ENCODE peak calls at places on chromosome 20, in six cellular contexts. One of them, this sample, is unnamed.

GRCh38 chr20:33647603-33648395 is 14.3 kb upstream of the C20orf144 start:
- DNase-seq in hepatocyte: no peak
- DNase-seq in fibroblast of lung: peak; percentile 86
- DNase-seq in IMR-90: peak; percentile 31
- DNase-seq in neural progenitor cell: no peak
- DNase-seq in GM23338: no peak
- DNase-seq in this sample: peak; percentile 86

GRCh38 chr20:54688476-54688875 is 213.1 kb downstream of the DOK5 start:
- DNase-seq in hepatocyte: no peak
- DNase-seq in fibroblast of lung: no peak
- DNase-seq in IMR-90: no peak
- DNase-seq in neural progenitor cell: no peak
- DNase-seq in GM23338: no peak
- DNase-seq in this sample: no peak

GRCh38 chr20:43799150-43799711 is 72.4 kb upstream of the GTSF1L start:
- DNase-seq in hepatocyte: peak; percentile 8
- DNase-seq in fibroblast of lung: peak; percentile 25
- DNase-seq in IMR-90: peak; percentile 37
- DNase-seq in neural progenitor cell: no peak
- DNase-seq in GM23338: no peak
- DNase-seq in this sample: no peak

GRCh38 chr20:15924556-15924955 is 648.7 kb downstream of the KIF16B start:
- DNase-seq in hepatocyte: no peak
- DNase-seq in fibroblast of lung: no peak
- DNase-seq in IMR-90: no peak
- DNase-seq in neural progenitor cell: no peak
- DNase-seq in GM23338: no peak
- DNase-seq in this sample: no peak

GRCh38 chr20:10375191-10375590 is 58.8 kb downstream of the MKKS start:
- DNase-seq in hepatocyte: no peak
- DNase-seq in fibroblast of lung: no peak
- DNase-seq in IMR-90: no peak
- DNase-seq in neural progenitor cell: no peak
- DNase-seq in GM23338: no peak
- DNase-seq in this sample: no peak

GRCh38 chr20:5504061-5504739 is 187.4 kb upstream of the PROKR2 start:
- DNase-seq in hepatocyte: no peak
- DNase-seq in fibroblast of lung: peak; percentile 66
- DNase-seq in IMR-90: no peak
- DNase-seq in neural progenitor cell: no peak
- DNase-seq in GM23338: peak; percentile 43
- DNase-seq in this sample: no peak

GRCh38 chr20:53077373-53078205 is 105.4 kb downstream of the TSHZ2 start:
- DNase-seq in hepatocyte: peak; percentile 54
- DNase-seq in fibroblast of lung: peak; percentile 22
- DNase-seq in IMR-90: no peak
- DNase-seq in neural progenitor cell: no peak
- DNase-seq in GM23338: no peak
- DNase-seq in this sample: no peak

GRCh38 chr20:51563597-51564332 is 21.2 kb upstream of the NFATC2 start:
- DNase-seq in hepatocyte: peak; percentile 87
- DNase-seq in fibroblast of lung: peak; percentile 88
- DNase-seq in IMR-90: peak; percentile 86
- DNase-seq in neural progenitor cell: peak; percentile 67
- DNase-seq in GM23338: peak; percentile 79
- DNase-seq in this sample: no peak

GRCh38 chr20:621115-621756 is 11.1 kb upstream of the TCF15 start:
- DNase-seq in hepatocyte: no peak
- DNase-seq in fibroblast of lung: no peak
- DNase-seq in IMR-90: peak; percentile 4
- DNase-seq in neural progenitor cell: no peak
- DNase-seq in GM23338: no peak
- DNase-seq in this sample: no peak

GRCh38 chr20:52087471-52087870 is 104.1 kb downstream of the ZFP64 start:
- DNase-seq in hepatocyte: no peak
- DNase-seq in fibroblast of lung: no peak
- DNase-seq in IMR-90: no peak
- DNase-seq in neural progenitor cell: no peak
- DNase-seq in GM23338: no peak
- DNase-seq in this sample: no peak

GRCh38 chr20:20034486-20034885 is 17.3 kb downstream of the NAA20 start:
- DNase-seq in hepatocyte: no peak
- DNase-seq in fibroblast of lung: no peak
- DNase-seq in IMR-90: no peak
- DNase-seq in neural progenitor cell: no peak
- DNase-seq in GM23338: no peak
- DNase-seq in this sample: no peak

GRCh38 chr20:49237531-49237930 is 18.3 kb downstream of the DDX27 start:
- DNase-seq in hepatocyte: no peak
- DNase-seq in fibroblast of lung: no peak
- DNase-seq in IMR-90: no peak
- DNase-seq in neural progenitor cell: peak; percentile 75
- DNase-seq in GM23338: no peak
- DNase-seq in this sample: no peak

GRCh38 chr20:41927655-41928054 is 309.5 kb upstream of the CHD6 start:
- DNase-seq in hepatocyte: no peak
- DNase-seq in fibroblast of lung: no peak
- DNase-seq in IMR-90: no peak
- DNase-seq in neural progenitor cell: no peak
- DNase-seq in GM23338: no peak
- DNase-seq in this sample: no peak

GRCh38 chr20:33009214-33010132 is 2.0 kb downstream of the BPIFB2 start:
- DNase-seq in hepatocyte: no peak
- DNase-seq in fibroblast of lung: no peak
- DNase-seq in IMR-90: no peak
- DNase-seq in neural progenitor cell: no peak
- DNase-seq in GM23338: no peak
- DNase-seq in this sample: no peak

GRCh38 chr20:33518071-33518470 is 28.2 kb downstream of the CBFA2T2 start:
- DNase-seq in hepatocyte: no peak
- DNase-seq in fibroblast of lung: peak; percentile 47
- DNase-seq in IMR-90: peak; percentile 75
- DNase-seq in neural progenitor cell: peak; percentile 33
- DNase-seq in GM23338: no peak
- DNase-seq in this sample: no peak

GRCh38 chr20:44959082-44959895 is 908 bp downstream of the TOMM34 start:
- DNase-seq in hepatocyte: peak; percentile 66
- DNase-seq in fibroblast of lung: peak; percentile 50
- DNase-seq in IMR-90: peak; percentile 86
- DNase-seq in neural progenitor cell: peak; percentile 67
- DNase-seq in GM23338: peak; percentile 33
- DNase-seq in this sample: peak; percentile 56

GRCh38 chr20:64056889-64057627 is 5.9 kb upstream of the TCEA2 start:
- DNase-seq in hepatocyte: no peak
- DNase-seq in fibroblast of lung: no peak
- DNase-seq in IMR-90: no peak
- DNase-seq in neural progenitor cell: peak; percentile 32
- DNase-seq in GM23338: peak; percentile 41
- DNase-seq in this sample: no peak

GRCh38 chr20:20360464-20360863 is 7.4 kb upstream of the INSM1 start:
- DNase-seq in hepatocyte: peak; percentile 82
- DNase-seq in fibroblast of lung: peak; percentile 71
- DNase-seq in IMR-90: peak; percentile 69
- DNase-seq in neural progenitor cell: peak; percentile 76
- DNase-seq in GM23338: peak; percentile 75
- DNase-seq in this sample: peak; percentile 66

GRCh38 chr20:49100934-49101333 is 54.8 kb downstream of the CSE1L start:
- DNase-seq in hepatocyte: no peak
- DNase-seq in fibroblast of lung: no peak
- DNase-seq in IMR-90: peak; percentile 3
- DNase-seq in neural progenitor cell: no peak
- DNase-seq in GM23338: no peak
- DNase-seq in this sample: peak; percentile 21

GRCh38 chr20:39893013-39893685 is 795.9 kb downstream of the MAFB start:
- DNase-seq in hepatocyte: peak; percentile 29
- DNase-seq in fibroblast of lung: peak; percentile 82
- DNase-seq in IMR-90: peak; percentile 91
- DNase-seq in neural progenitor cell: no peak
- DNase-seq in GM23338: peak; percentile 28
- DNase-seq in this sample: no peak

GRCh38 chr20:51695574-51696303 is 72.5 kb downstream of the ATP9A start:
- DNase-seq in hepatocyte: peak; percentile 59
- DNase-seq in fibroblast of lung: peak; percentile 70
- DNase-seq in IMR-90: peak; percentile 93
- DNase-seq in neural progenitor cell: no peak
- DNase-seq in GM23338: no peak
- DNase-seq in this sample: no peak

GRCh38 chr20:32681175-32682084 is 7.7 kb upstream of the C20orf203 start:
- DNase-seq in hepatocyte: peak; percentile 81
- DNase-seq in fibroblast of lung: no peak
- DNase-seq in IMR-90: peak; percentile 17
- DNase-seq in neural progenitor cell: peak; percentile 78
- DNase-seq in GM23338: peak; percentile 75
- DNase-seq in this sample: peak; percentile 95

GRCh38 chr20:60101201-60101893 is 143.1 kb downstream of the CDH26 start:
- DNase-seq in hepatocyte: no peak
- DNase-seq in fibroblast of lung: no peak
- DNase-seq in IMR-90: no peak
- DNase-seq in neural progenitor cell: no peak
- DNase-seq in GM23338: no peak
- DNase-seq in this sample: no peak
- H3K4me2 ChIP-seq in hepatocyte: no peak overlapping the region
- H3K4me2 ChIP-seq in fibroblast of lung: no peak overlapping the region
- H3K4me2 ChIP-seq in IMR-90: no peak overlapping the region
- H3K4me2 ChIP-seq in neural progenitor cell: no peak overlapping the region
- H3K4me2 ChIP-seq in GM23338: no peak overlapping the region
- H3K4me2 ChIP-seq in this sample: peak overlapping the region; percentile 79

DNA sequence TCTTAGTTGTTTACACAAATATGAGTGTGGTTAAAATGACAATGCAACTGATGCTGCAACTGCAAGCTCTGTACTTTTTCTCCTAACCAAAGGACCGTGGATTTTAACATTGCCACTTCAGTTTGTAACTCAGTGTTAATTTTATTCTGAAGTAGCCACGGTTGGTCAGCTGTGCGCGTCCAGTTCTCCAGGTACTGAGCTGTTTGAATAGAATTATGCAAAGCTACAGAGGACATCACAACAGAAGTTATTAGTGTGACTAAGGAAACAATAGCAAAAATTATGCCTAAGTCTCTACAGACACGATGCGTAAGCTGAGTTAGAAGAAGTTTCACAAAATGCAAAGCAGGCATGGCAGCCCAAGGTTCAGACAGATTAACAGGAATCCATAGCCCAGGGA is 4.4 kb upstream of the ABHD12 start:
- DNase-seq in hepatocyte: no peak
- DNase-seq in fibroblast of lung: no peak
- DNase-seq in IMR-90: no peak
- DNase-seq in neural progenitor cell: no peak
- DNase-seq in GM23338: no peak
- DNase-seq in this sample: no peak
- H3K27me3 ChIP-seq in hepatocyte: no peaks in the 10 kb centered on the region
- H3K27me3 ChIP-seq in fibroblast of lung: no peaks in the 10 kb centered on the region
- H3K27me3 ChIP-seq in IMR-90: no peaks in the 10 kb centered on the region
- H3K27me3 ChIP-seq in neural progenitor cell: no peaks in the 10 kb centered on the region
- H3K27me3 ChIP-seq in GM23338: no peaks in the 10 kb centered on the region
- H3K27me3 ChIP-seq in this sample: no peaks in the 10 kb centered on the region

GRCh38 chr20:2738734-2739398 is 46.3 kb downstream of the EBF4 start:
- DNase-seq in hepatocyte: no peak
- DNase-seq in fibroblast of lung: no peak
- DNase-seq in IMR-90: no peak
- DNase-seq in neural progenitor cell: no peak
- DNase-seq in GM23338: no peak
- DNase-seq in this sample: no peak
- H3K4me2 ChIP-seq in hepatocyte: no peak overlapping the region
- H3K4me2 ChIP-seq in fibroblast of lung: no peak overlapping the region
- H3K4me2 ChIP-seq in IMR-90: no peak overlapping the region
- H3K4me2 ChIP-seq in neural progenitor cell: no peak overlapping the region
- H3K4me2 ChIP-seq in GM23338: no peak overlapping the region
- H3K4me2 ChIP-seq in this sample: no peak overlapping the region

GRCh38 chr20:36094497-36094896 is 60.0 kb upstream of the EPB41L1 start:
- DNase-seq in hepatocyte: no peak
- DNase-seq in fibroblast of lung: peak; percentile 26
- DNase-seq in IMR-90: no peak
- DNase-seq in neural progenitor cell: peak; percentile 35
- DNase-seq in GM23338: peak; percentile 63
- DNase-seq in this sample: no peak
- H3K27me3 ChIP-seq in hepatocyte: peaks cover 4% of the 10 kb centered on the region
- H3K27me3 ChIP-seq in fibroblast of lung: peaks cover 8% of the 10 kb centered on the region
- H3K27me3 ChIP-seq in IMR-90: peaks cover 44% of the 10 kb centered on the region
- H3K27me3 ChIP-seq in neural progenitor cell: peaks cover 80% of the 10 kb centered on the region
- H3K27me3 ChIP-seq in GM23338: peaks cover 74% of the 10 kb centered on the region
- H3K27me3 ChIP-seq in this sample: no peaks in the 10 kb centered on the region

GRCh38 chr20:62627901-62628612 is 14.2 kb upstream of the SLCO4A1 start:
- DNase-seq in hepatocyte: no peak
- DNase-seq in fibroblast of lung: peak; percentile 55
- DNase-seq in IMR-90: peak; percentile 29
- DNase-seq in neural progenitor cell: no peak
- DNase-seq in GM23338: no peak
- DNase-seq in this sample: no peak

GRCh38 chr20:62632575-62632974 is 9.7 kb upstream of the SLCO4A1 start:
- DNase-seq in hepatocyte: no peak
- DNase-seq in fibroblast of lung: no peak
- DNase-seq in IMR-90: no peak
- DNase-seq in neural progenitor cell: no peak
- DNase-seq in GM23338: no peak
- DNase-seq in this sample: no peak

GRCh38 chr20:62628691-62629090 is 13.6 kb upstream of the SLCO4A1 start:
- DNase-seq in hepatocyte: no peak
- DNase-seq in fibroblast of lung: no peak
- DNase-seq in IMR-90: peak; percentile 13
- DNase-seq in neural progenitor cell: no peak
- DNase-seq in GM23338: peak; percentile 68
- DNase-seq in this sample: no peak

GRCh38 chr20:62631336-62632317 is 10.7 kb upstream of the SLCO4A1 start:
- DNase-seq in hepatocyte: no peak
- DNase-seq in fibroblast of lung: no peak
- DNase-seq in IMR-90: no peak
- DNase-seq in neural progenitor cell: no peak
- DNase-seq in GM23338: no peak
- DNase-seq in this sample: no peak

DNA sequence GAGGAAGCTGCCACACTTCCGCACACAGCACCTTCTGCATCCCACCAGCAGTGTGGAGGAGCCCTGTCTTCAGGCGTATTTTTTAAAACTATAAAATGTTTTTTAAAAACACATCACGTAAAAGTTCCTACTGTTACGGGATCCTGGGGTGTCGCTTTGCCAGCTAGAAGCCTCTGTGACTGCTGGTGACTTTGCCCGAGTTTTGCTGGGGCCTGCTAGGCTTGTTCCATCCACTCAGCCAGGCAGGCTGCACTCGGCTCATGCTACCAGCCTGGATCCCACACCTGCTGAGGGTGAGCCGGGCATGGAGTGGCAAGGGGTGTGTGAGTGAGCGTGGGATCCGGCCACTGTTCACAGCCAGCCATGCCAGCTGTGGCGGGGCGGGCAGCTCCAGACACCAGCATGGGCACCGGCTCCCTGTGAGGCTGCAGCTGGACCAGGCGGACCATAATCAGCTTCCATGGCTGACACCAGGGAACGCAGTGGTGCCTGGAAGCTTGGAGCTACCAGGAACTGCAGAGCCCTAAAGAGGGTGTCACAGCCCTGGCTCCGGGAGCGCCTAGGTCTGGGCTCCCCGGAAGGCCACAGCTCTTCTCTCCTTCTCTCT is 12.3 kb upstream of the SLCO4A1 start:
- DNase-seq in hepatocyte: no peak
- DNase-seq in fibroblast of lung: no peak
- DNase-seq in IMR-90: no peak
- DNase-seq in neural progenitor cell: no peak
- DNase-seq in GM23338: no peak
- DNase-seq in this sample: no peak
- H3K4me2 ChIP-seq in hepatocyte: no peak overlapping the region
- H3K4me2 ChIP-seq in fibroblast of lung: no peak overlapping the region
- H3K4me2 ChIP-seq in IMR-90: no peak overlapping the region
- H3K4me2 ChIP-seq in neural progenitor cell: no peak overlapping the region
- H3K4me2 ChIP-seq in GM23338: no peak overlapping the region
- H3K4me2 ChIP-seq in this sample: no peak overlapping the region

GRCh38 chr20:59788196-59788735 is 145.2 kb downstream of the SYCP2 start:
- DNase-seq in hepatocyte: no peak
- DNase-seq in fibroblast of lung: no peak
- DNase-seq in IMR-90: no peak
- DNase-seq in neural progenitor cell: no peak
- DNase-seq in GM23338: no peak
- DNase-seq in this sample: no peak
- H3K27me3 ChIP-seq in hepatocyte: peaks cover 15% of the 10 kb centered on the region
- H3K27me3 ChIP-seq in fibroblast of lung: no peaks in the 10 kb centered on the region
- H3K27me3 ChIP-seq in IMR-90: no peaks in the 10 kb centered on the region
- H3K27me3 ChIP-seq in neural progenitor cell: peaks cover 11% of the 10 kb centered on the region
- H3K27me3 ChIP-seq in GM23338: no peaks in the 10 kb centered on the region
- H3K27me3 ChIP-seq in this sample: peaks cover 11% of the 10 kb centered on the region